ENCODE peak calls at places on chromosome 10, in ten cellular contexts. Y is left cardiac atrium; V is mesothelial cell of epicardium; Z is NCI-H1694; J is cardiac septum; Q is effector memory CD8-positive, alpha-beta T cell; U is epithelial cell of esophagus; N is CD8-positive, alpha-beta T cell; E is T-helper 22 cell; W is M059J. L is an unnamed sample.

GRCh38 chr10:100522945-100523344 is 3.3 kb upstream of the SEC31B start:
- DNase-seq in Y (no peak), V (no peak), Z (no peak), J (no peak), Q (no peak), U (peak), N (no peak), E (no peak), W (no peak), L (no peak)

GRCh38 chr10:71802715-71803488 is 29.6 kb upstream of the VSIR start:
- DNase-seq in Y (peak), V (no peak), Z (no peak), J (no peak), Q (no peak), U (no peak), N (no peak), E (no peak), W (no peak), L (no peak)

GRCh38 chr10:1198453-1199344 is 142.5 kb downstream of the WDR37 start:
- DNase-seq in Y (no peak), V (no peak), Z (no peak), J (peak), Q (no peak), U (no peak), N (no peak), E (no peak), W (no peak), L (no peak)

GRCh38 chr10:11403116-11403515 is 208.3 kb downstream of the USP6NL start:
- DNase-seq in Y (no peak), V (no peak), Z (no peak), J (peak), Q (peak), U (no peak), N (peak), E (peak), W (no peak), L (no peak)

GRCh38 chr10:6023661-6024333 is 38.4 kb downstream of the IL2RA start:
- DNase-seq in Y (no peak), V (no peak), Z (no peak), J (no peak), Q (no peak), U (peak), N (no peak), E (no peak), W (peak), L (peak)

GRCh38 chr10:26857991-26858706 is 2.6 kb downstream of the ABI1 start:
- DNase-seq in Y (no peak), V (no peak), Z (no peak), J (no peak), Q (no peak), U (peak), N (no peak), E (no peak), W (no peak), L (peak)

GRCh38 chr10:34721201-34721840 is 93.8 kb downstream of the PARD3 start:
- DNase-seq in Y (no peak), V (no peak), Z (no peak), J (no peak), Q (no peak), U (peak), N (no peak), E (no peak), W (peak), L (peak)

GRCh38 chr10:71693377-71693776 is 26.2 kb downstream of the C10orf105 start:
- DNase-seq in Y (no peak), V (no peak), Z (no peak), J (no peak), Q (no peak), U (no peak), N (no peak), E (no peak), W (peak), L (no peak)

GRCh38 chr10:120632047-120632446 is 175.0 kb downstream of the PLPP4 start:
- DNase-seq in Y (no peak), V (no peak), Z (no peak), J (no peak), Q (no peak), U (no peak), N (no peak), E (no peak), W (peak), L (no peak)

GRCh38 chr10:70699659-70700174 is 27.4 kb downstream of the ADAMTS14 start:
- DNase-seq in Y (no peak), V (no peak), Z (no peak), J (no peak), Q (no peak), U (peak), N (no peak), E (no peak), W (peak), L (no peak)

GRCh38 chr10:63501954-63502353 is 19.2 kb upstream of the REEP3 start:
- DNase-seq in Y (no peak), V (no peak), Z (no peak), J (no peak), Q (no peak), U (no peak), N (no peak), E (no peak), W (no peak), L (no peak)

GRCh38 chr10:12708921-12709320 is 292.6 kb downstream of the CCDC3 start:
- DNase-seq in Y (no peak), V (no peak), Z (no peak), J (no peak), Q (no peak), U (peak), N (no peak), E (no peak), W (peak), L (no peak)

GRCh38 chr10:33279276-33279675 is 55.2 kb downstream of the NRP1 start:
- DNase-seq in Y (no peak), V (no peak), Z (no peak), J (no peak), Q (no peak), U (no peak), N (no peak), E (no peak), W (no peak), L (no peak)

GRCh38 chr10:3811331-3811870 is 26.4 kb upstream of the KLF6 start:
- DNase-seq in Y (no peak), V (no peak), Z (no peak), J (no peak), Q (no peak), U (peak), N (peak), E (peak), W (peak), L (peak)

GRCh38 chr10:49594594-49594993 is 15.5 kb upstream of the SLC18A3 start:
- DNase-seq in Y (no peak), V (no peak), Z (peak), J (peak), Q (no peak), U (peak), N (no peak), E (no peak), W (peak), L (no peak)

GRCh38 chr10:95214793-95215192 is 20.8 kb downstream of the ACSM6 start:
- DNase-seq in Y (no peak), V (no peak), Z (no peak), J (no peak), Q (no peak), U (peak), N (no peak), E (no peak), W (peak), L (peak)

GRCh38 chr10:79358811-79359210 is 11.5 kb downstream of the PPIF start:
- DNase-seq in Y (no peak), V (no peak), Z (no peak), J (no peak), Q (no peak), U (peak), N (no peak), E (no peak), W (no peak), L (no peak)

GRCh38 chr10:126730856-126731612 is 60.5 kb upstream of the C10orf90 start:
- DNase-seq in Y (no peak), V (no peak), Z (no peak), J (no peak), Q (no peak), U (peak), N (no peak), E (no peak), W (no peak), L (no peak)

GRCh38 chr10:9331583-9332008 is 1277.1 kb downstream of the GATA3 start:
- DNase-seq in Y (no peak), V (no peak), Z (peak), J (no peak), Q (no peak), U (peak), N (no peak), E (no peak), W (peak), L (no peak)

GRCh38 chr10:92110039-92110794 is 180.7 kb downstream of the CPEB3 start:
- DNase-seq in Y (no peak), V (no peak), Z (no peak), J (no peak), Q (no peak), U (no peak), N (no peak), E (no peak), W (peak), L (no peak)

GRCh38 chr10:134205-134742 is 981 bp upstream of the ZMYND11 start:
- DNase-seq in Y (no peak), V (no peak), Z (no peak), J (no peak), Q (peak), U (peak), N (peak), E (no peak), W (peak), L (peak)

GRCh38 chr10:49037187-49037586 is 78.1 kb downstream of the VSTM4 start:
- DNase-seq in Y (no peak), V (no peak), Z (no peak), J (no peak), Q (no peak), U (no peak), N (no peak), E (no peak), W (peak), L (no peak)